ENCODE peak calls at places on chromosomes 3 and 15, in six cellular contexts. V, D, C, J, B and R are unnamed samples.

GRCh38 chr15:69074843-69075224 is 60.3 kb downstream of the NOX5 start:
- DNase-seq in B (peak), V (no peak), J (no peak), C (peak), D (no peak), R (no peak)

GRCh38 chr15:100340721-100341661 is 784 bp downstream of the ADAMTS17 start:
- DNase-seq in D (peak), V (no peak), J (no peak), B (no peak), C (no peak), R (no peak)

GRCh38 chr3:150407818-150408231 is 273 bp upstream of the TSC22D2 start:
- DNase-seq in D (no peak), V (no peak), C (no peak), J (no peak), B (peak), R (no peak)

GRCh38 chr15:57667171-57667924 is 39.2 kb upstream of the POLR2M start:
- DNase-seq in B (no peak), C (peak), J (no peak), V (peak), D (no peak), R (no peak)

GRCh38 chr3:152849996-152850578 is 15.2 kb downstream of the P2RY1 start:
- DNase-seq in V (no peak), B (no peak), D (no peak), J (no peak), C (no peak), R (no peak)

GRCh38 chr15:92810418-92811138 is 89.5 kb upstream of the CHD2 start:
- DNase-seq in J (peak), B (peak), C (peak), V (no peak), D (peak), R (peak)

GRCh38 chr3:8579943-8580342 is 64.7 kb downstream of the SSUH2 start:
- DNase-seq in B (no peak), J (no peak), D (no peak), C (no peak), V (no peak), R (no peak)

GRCh38 chr15:44307712-44308111 is 19.2 kb downstream of the GOLM2 start:
- DNase-seq in B (no peak), V (no peak), J (no peak), D (no peak), C (no peak), R (no peak)

GRCh38 chr15:39270976-39271375 is 309.9 kb upstream of the THBS1 start:
- DNase-seq in V (no peak), C (peak), B (no peak), D (no peak), J (no peak), R (no peak)

GRCh38 chr3:141321109-141321497 is 47.2 kb upstream of the ZBTB38 start:
- DNase-seq in D (no peak), V (no peak), C (no peak), B (no peak), J (no peak), R (no peak)

GRCh38 chr3:143119974-143120715 is 574 bp downstream of the CHST2 start:
- DNase-seq in B (no peak), C (peak), V (peak), J (peak), D (peak), R (no peak)

GRCh38 chr15:59242649-59243048 is 36.0 kb downstream of the LDHAL6B start:
- DNase-seq in D (no peak), V (no peak), B (no peak), J (no peak), C (no peak), R (no peak)

DNA sequence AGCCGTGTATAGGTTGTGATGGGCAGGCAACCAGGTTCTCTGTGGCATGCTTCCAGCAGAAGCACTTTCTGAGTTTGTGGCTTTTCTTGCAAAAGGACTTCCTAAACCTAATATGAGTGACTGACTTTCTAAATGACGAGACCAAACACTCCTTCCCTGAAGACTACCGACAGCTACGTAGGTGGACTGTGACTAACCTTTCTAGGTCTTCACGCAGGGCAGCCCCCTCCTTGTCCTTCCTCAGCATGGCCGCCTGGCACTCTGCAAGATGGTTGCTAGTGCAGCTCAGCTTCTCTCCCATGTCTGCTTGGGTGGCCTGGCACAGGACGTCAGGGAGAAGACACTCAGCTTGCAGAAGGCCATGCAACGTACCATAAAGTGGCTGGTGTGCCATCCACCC is 20.9 kb downstream of the CXCR6 start:
- DNase-seq in B (no peak), V (no peak), D (no peak), J (no peak), C (no peak), R (no peak)
- TF ChIP-seq CTCF in B (no peak), V (no peak), D (no peak), J (no peak), C (no peak), R (no peak)

GRCh38 chr3:13071695-13072094 is 1.5 kb downstream of the IQSEC1 start:
- DNase-seq in D (no peak), B (no peak), J (no peak), V (no peak), C (no peak), R (no peak)

GRCh38 chr3:13070622-13071021 is 2.6 kb downstream of the IQSEC1 start:
- DNase-seq in J (no peak), B (no peak), D (no peak), C (no peak), V (no peak), R (no peak)

GRCh38 chr3:13073042-13073906 is at the start of gene IQSEC1:
- DNase-seq in J (peak), B (peak), D (peak), C (no peak), V (no peak), R (no peak)

GRCh38 chr3:13073976-13074375 is 747 bp upstream of the IQSEC1 start:
- DNase-seq in B (no peak), J (no peak), D (no peak), C (no peak), V (no peak), R (no peak)

GRCh38 chr3:13072239-13073041 is 789 bp downstream of the IQSEC1 start:
- DNase-seq in V (no peak), D (peak), C (no peak), J (peak), B (no peak), R (no peak)
- H3K4me3 ChIP-seq in V (peak), D (peak), C (no peak), J (no peak), B (peak), R (no peak)

DNA sequence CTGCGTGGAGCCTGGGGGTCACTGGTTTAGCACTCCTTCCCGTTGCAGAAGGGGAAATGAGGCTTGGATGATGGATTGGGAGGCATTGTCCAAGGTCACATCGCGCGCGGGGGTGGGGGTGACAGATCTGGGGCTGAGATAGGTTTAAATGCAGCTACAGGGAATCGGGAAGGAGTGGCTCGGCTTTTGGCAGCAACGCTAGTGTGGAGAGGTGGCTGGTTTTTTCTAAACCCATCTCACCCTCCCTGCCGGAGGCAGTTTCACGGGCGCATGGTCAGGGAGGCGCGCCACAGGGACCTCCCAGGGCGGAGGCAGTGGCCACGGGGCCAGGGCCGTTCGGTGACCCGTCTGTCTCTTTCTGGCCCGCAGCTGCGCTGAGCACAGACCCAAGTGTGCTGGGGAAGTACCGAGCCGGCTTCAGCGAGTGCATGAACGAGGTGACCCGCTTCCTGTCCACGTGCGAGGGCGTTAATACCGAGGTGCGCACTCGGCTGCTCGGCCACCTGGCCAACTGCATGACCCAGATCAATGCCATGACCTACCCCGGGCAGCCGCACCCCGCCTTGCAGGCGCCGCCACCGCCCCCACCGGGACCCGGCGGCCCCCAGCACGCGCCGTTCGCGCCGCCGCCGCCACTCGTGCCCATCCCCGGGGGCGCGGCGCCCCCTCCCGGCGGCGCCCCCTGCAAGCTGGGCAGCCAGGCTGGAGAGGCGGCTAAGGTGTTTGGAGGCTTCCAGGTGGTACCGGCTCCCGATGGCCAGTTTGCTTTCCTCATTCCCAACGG is 1.6 kb downstream of the HES1 start:
- DNase-seq in D (peak), B (peak), V (no peak), J (peak), C (peak), R (peak)
- TF ChIP-seq POLR2A in D (no peak), B (no peak), V (no peak), J (no peak), C (no peak), R (no peak)

GRCh38 chr3:7075901-7076300 is 215.0 kb downstream of the GRM7 start:
- DNase-seq in V (no peak), J (no peak), D (no peak), C (no peak), B (no peak), R (no peak)
- TF ChIP-seq CTCF in V (no peak), J (no peak), D (no peak), C (no peak), B (no peak), R (no peak)

GRCh38 chr3:35641920-35642532 is 2.7 kb downstream of the ARPP21 start:
- DNase-seq in V (no peak), C (no peak), D (no peak), B (no peak), J (no peak), R (no peak)

GRCh38 chr3:35644461-35644860 is 5.1 kb downstream of the ARPP21 start:
- DNase-seq in C (no peak), B (no peak), J (no peak), D (no peak), V (no peak), R (no peak)

GRCh38 chr3:35645189-35645588 is 5.9 kb downstream of the ARPP21 start:
- DNase-seq in C (no peak), V (no peak), D (no peak), B (no peak), J (no peak), R (no peak)

GRCh38 chr3:35640736-35641135 is 1.4 kb downstream of the ARPP21 start:
- DNase-seq in V (no peak), D (no peak), J (no peak), B (no peak), C (no peak), R (no peak)

GRCh38 chr3:35643391-35643790 is 4.1 kb downstream of the ARPP21 start:
- DNase-seq in J (no peak), D (no peak), V (no peak), B (no peak), C (no peak), R (no peak)
- H3K4me3 ChIP-seq in J (no peak), D (no peak), V (no peak), B (no peak), C (no peak), R (no peak)